ENCODE peak calls at places on chromosomes 12 and 14, in seven cellular contexts. A is K562, R is mesenchymal stem cell, Z is DND-41, M is GM23338, X is GM23248, G is HCT116. K is an unnamed sample.

GRCh38 chr12:54479421-54479820 is 6.0 kb upstream of the GTSF1 start:
- DNase-seq in A (no peak), R (no peak), Z (no peak), M (no peak), X (peak; percentile 77), G (no peak), K (peak; percentile 77)

GRCh38 chr14:91801358-91801757 is 66.0 kb downstream of the TC2N start:
- DNase-seq in A (no peak), R (no peak), Z (no peak), M (no peak), X (no peak), G (no peak), K (no peak)

GRCh38 chr12:65537978-65538377 is 259.5 kb downstream of the MSRB3 start:
- DNase-seq in A (no peak), R (no peak), Z (no peak), M (no peak), X (no peak), G (no peak), K (no peak)

GRCh38 chr12:54452628-54453027 is 20.8 kb downstream of the GTSF1 start:
- DNase-seq in A (no peak), R (no peak), Z (no peak), M (peak; percentile 70), X (no peak), G (no peak), K (no peak)

GRCh38 chr14:63435838-63436237 is 107.3 kb downstream of the PPP2R5E start:
- DNase-seq in A (no peak), R (peak; percentile 85), Z (no peak), M (no peak), X (peak; percentile 78), G (no peak), K (peak; percentile 47)

GRCh38 chr12:115384391-115384790 is 700.4 kb upstream of the TBX3 start:
- DNase-seq in A (no peak), R (no peak), Z (no peak), M (no peak), X (no peak), G (no peak), K (no peak)

GRCh38 chr12:114221136-114221838 is 184.7 kb downstream of the TBX5 start:
- DNase-seq in A (no peak), R (no peak), Z (no peak), M (no peak), X (no peak), G (no peak), K (no peak)

GRCh38 chr12:122942609-122943008 is 23.7 kb downstream of the ABCB9 start:
- DNase-seq in A (no peak), R (peak; percentile 46), Z (no peak), M (no peak), X (no peak), G (no peak), K (no peak)

GRCh38 chr12:57099062-57099714 is 10.3 kb downstream of the NAB2 start:
- DNase-seq in A (no peak), R (no peak), Z (no peak), M (no peak), X (peak; percentile 69), G (no peak), K (no peak)

GRCh38 chr14:55129086-55129427 is at the start of gene LGALS3:
- DNase-seq in A (peak; percentile 69), R (peak; percentile 58), Z (no peak), M (peak; percentile 78), X (peak; percentile 88), G (no peak), K (no peak)

GRCh38 chr12:69648476-69648875 is 37.8 kb upstream of the LRRC10 start:
- DNase-seq in A (no peak), R (peak; percentile 88), Z (no peak), M (no peak), X (peak; percentile 94), G (no peak), K (peak; percentile 96)

GRCh38 chr12:131917711-131918306 is 11.3 kb upstream of the PUS1 start:
- DNase-seq in A (no peak), R (no peak), Z (no peak), M (no peak), X (no peak), G (no peak), K (no peak)

GRCh38 chr12:57906821-57907220 is 34.5 kb upstream of the ATP23 start:
- DNase-seq in A (no peak), R (no peak), Z (no peak), M (no peak), X (no peak), G (no peak), K (no peak)

GRCh38 chr14:104855532-104856090 is 9.5 kb upstream of the CEP170B start:
- DNase-seq in A (no peak), R (no peak), Z (no peak), M (no peak), X (no peak), G (no peak), K (no peak)

GRCh38 chr12:54667945-54668344 is 19.8 kb upstream of the DCD start:
- DNase-seq in A (no peak), R (no peak), Z (no peak), M (no peak), X (no peak), G (no peak), K (no peak)

GRCh38 chr12:8527250-8528130 is 13.2 kb downstream of the CLEC4E start:
- DNase-seq in A (no peak), R (no peak), Z (no peak), M (peak; percentile 58), X (no peak), G (no peak), K (no peak)

GRCh38 chr14:104436741-104437701 is 142.5 kb upstream of the C14orf180 start:
- DNase-seq in A (no peak), R (no peak), Z (no peak), M (no peak), X (no peak), G (no peak), K (no peak)

GRCh38 chr12:51818567-51819300 is 29.8 kb downstream of the FIGNL2 start:
- DNase-seq in A (no peak), R (peak; percentile 22), Z (no peak), M (no peak), X (peak; percentile 92), G (no peak), K (peak; percentile 80)

GRCh38 chr12:64669270-64669842 is 59.1 kb downstream of the RASSF3 start:
- DNase-seq in A (peak; percentile 37), R (peak; percentile 76), Z (peak; percentile 67), M (peak; percentile 42), X (no peak), G (no peak), K (no peak)

GRCh38 chr14:70289138-70289537 is 70.3 kb downstream of the COX16 start:
- DNase-seq in A (no peak), R (no peak), Z (no peak), M (no peak), X (no peak), G (no peak), K (no peak)

GRCh38 chr12:93836616-93837260 is 159.6 kb downstream of the CRADD start:
- DNase-seq in A (no peak), R (no peak), Z (no peak), M (no peak), X (no peak), G (no peak), K (no peak)

GRCh38 chr14:55255979-55256378 is 15.2 kb upstream of the FBXO34 start:
- DNase-seq in A (no peak), R (no peak), Z (no peak), M (no peak), X (no peak), G (no peak), K (no peak)

GRCh38 chr12:121295746-121296617 is 527 bp downstream of the CAMKK2 start:
- DNase-seq in A (peak; percentile 36), R (peak; percentile 29), Z (peak; percentile 29), M (peak; percentile 44), X (peak; percentile 63), G (no peak), K (no peak)

GRCh38 chr14:94014375-94014774 is 11.8 kb upstream of the OTUB2 start:
- DNase-seq in A (no peak), R (no peak), Z (no peak), M (no peak), X (no peak), G (no peak), K (no peak)

DNA sequence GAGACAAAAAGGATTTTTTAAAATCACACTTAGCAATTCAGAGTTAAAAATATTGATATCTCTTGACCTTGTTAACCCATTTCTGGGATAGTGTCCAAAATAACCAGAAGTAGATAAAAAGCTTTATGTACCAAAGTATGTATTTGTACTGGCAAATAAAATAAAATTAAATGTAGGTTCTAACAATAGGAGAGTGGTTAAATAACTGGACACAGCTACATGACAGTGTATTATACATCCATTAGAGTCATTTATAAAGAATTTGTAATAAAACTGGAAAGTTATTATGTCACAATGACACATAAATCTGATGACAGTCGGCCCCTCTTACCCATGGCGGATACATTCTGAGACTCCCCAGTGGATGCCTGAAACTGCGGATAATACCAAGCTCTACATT is 34.0 kb downstream of the BMAL2 start:
- DNase-seq in A (no peak), R (no peak), Z (no peak), M (no peak), X (peak; percentile 33), G (no peak), K (no peak)
- H3K4me3 ChIP-seq in A (no peak overlapping the region), R (no peak overlapping the region), Z (no peak overlapping the region), M (no peak overlapping the region), X (no peak overlapping the region), G (no peak overlapping the region), K (no peak overlapping the region)

GRCh38 chr14:22569749-22570131 is 19.3 kb downstream of the DAD1 start:
- DNase-seq in A (no peak), R (no peak), Z (no peak), M (no peak), X (no peak), G (no peak), K (no peak)
- H3K4me2 ChIP-seq in A (no peak overlapping the region), R (no peak overlapping the region), Z (no peak overlapping the region), M (no peak overlapping the region), X (no peak overlapping the region), G (no peak overlapping the region), K (no peak overlapping the region)

DNA sequence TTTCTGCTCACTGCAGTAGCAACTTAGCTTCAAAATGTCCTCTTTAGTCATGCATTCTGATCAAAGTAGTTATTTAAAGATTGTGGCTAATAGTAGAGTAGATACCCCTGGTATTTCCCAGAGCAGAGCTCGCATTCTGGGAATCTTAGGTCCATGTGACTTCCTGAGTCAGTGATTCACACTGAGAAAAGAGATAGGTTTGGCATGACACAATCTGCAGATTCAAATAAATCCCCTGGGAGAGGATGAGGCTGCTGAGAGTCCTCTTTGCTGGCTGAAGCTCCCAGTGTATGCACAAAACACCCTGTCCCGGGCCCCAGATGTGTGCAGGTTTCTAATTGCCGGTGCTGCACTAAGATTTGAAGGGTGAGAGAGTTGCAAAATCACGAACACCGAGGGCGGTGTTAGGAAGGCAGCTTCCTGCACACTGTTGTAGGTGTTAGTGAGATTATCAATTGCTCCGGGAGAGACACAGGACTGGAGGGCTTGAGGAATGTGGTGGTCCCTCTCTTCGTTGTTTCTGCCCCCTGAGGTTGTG is 233.2 kb downstream of the NRXN3 start:
- DNase-seq in A (no peak), R (no peak), Z (peak; percentile 20), M (peak; percentile 21), X (peak; percentile 50), G (no peak), K (peak; percentile 71)
- H3K4me3 ChIP-seq in A (no peak overlapping the region), R (no peak overlapping the region), Z (no peak overlapping the region), M (no peak overlapping the region), X (no peak overlapping the region), G (no peak overlapping the region), K (no peak overlapping the region)

DNA sequence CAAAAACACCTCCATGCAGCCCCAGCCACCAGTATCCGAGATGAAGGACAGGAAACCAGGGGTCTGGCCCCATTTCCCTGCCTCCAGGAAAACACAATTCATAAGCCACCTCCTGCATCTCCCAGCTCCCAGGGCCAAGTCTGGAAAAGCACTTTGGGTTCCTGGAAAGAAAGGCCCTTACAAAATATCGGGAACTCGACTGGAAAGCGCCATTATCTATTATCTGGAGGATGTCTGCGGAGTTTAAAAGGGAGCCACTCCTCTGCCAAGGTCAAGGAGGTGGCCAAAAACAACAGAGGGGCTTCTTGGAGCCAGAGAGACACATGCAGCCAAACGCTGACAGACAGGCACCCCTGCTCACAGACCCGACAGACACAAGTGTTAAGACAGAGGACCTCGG is 9.8 kb downstream of the ACTN1 start:
- DNase-seq in A (no peak), R (no peak), Z (no peak), M (no peak), X (no peak), G (no peak), K (no peak)
- H3K4me2 ChIP-seq in A (no peak overlapping the region), R (no peak overlapping the region), Z (no peak overlapping the region), M (peak overlapping the region; percentile 61), X (peak overlapping the region; percentile 17), G (no peak overlapping the region), K (peak overlapping the region; percentile 65)